ENCODE peak calls at places on chromosomes 7 and 10, in four cellular contexts. One of them, this sample, is unnamed. For H4K20me1, the result is how much of the 10 kb centered on the place peaks cover.

GRCh38 chr10:30114871-30115270 is 55.5 kb upstream of the JCAD start:
- DNase-seq in HCT116: no peak
- DNase-seq in neural progenitor cell: peak
- DNase-seq in GM23338: peak
- DNase-seq in this sample: peak

GRCh38 chr10:120423350-120424197 is 33.5 kb upstream of the PLPP4 start:
- DNase-seq in HCT116: peak
- DNase-seq in neural progenitor cell: peak
- DNase-seq in GM23338: peak
- DNase-seq in this sample: peak

GRCh38 chr7:74043523-74043951 is 15.6 kb downstream of the ELN start:
- DNase-seq in HCT116: no peak
- DNase-seq in neural progenitor cell: peak
- DNase-seq in GM23338: peak
- DNase-seq in this sample: no peak

GRCh38 chr10:4241724-4242345 is 456.8 kb upstream of the KLF6 start:
- DNase-seq in HCT116: no peak
- DNase-seq in neural progenitor cell: peak
- DNase-seq in GM23338: peak
- DNase-seq in this sample: peak

GRCh38 chr10:133058267-133059092 is 29.2 kb upstream of the ADGRA1 start:
- DNase-seq in HCT116: no peak
- DNase-seq in neural progenitor cell: no peak
- DNase-seq in GM23338: no peak
- DNase-seq in this sample: no peak

GRCh38 chr10:82212753-82213152 is 337.8 kb downstream of the NRG3 start:
- DNase-seq in HCT116: no peak
- DNase-seq in neural progenitor cell: no peak
- DNase-seq in GM23338: no peak
- DNase-seq in this sample: no peak

GRCh38 chr10:81903472-81903871 is 28.5 kb downstream of the NRG3 start:
- DNase-seq in HCT116: no peak
- DNase-seq in neural progenitor cell: no peak
- DNase-seq in GM23338: no peak
- DNase-seq in this sample: no peak

GRCh38 chr7:2873686-2874551 is 29.8 kb upstream of the GNA12 start:
- DNase-seq in HCT116: peak
- DNase-seq in neural progenitor cell: peak
- DNase-seq in GM23338: peak
- DNase-seq in this sample: peak

GRCh38 chr7:16739863-16740622 is 13.5 kb upstream of the TSPAN13 start:
- DNase-seq in HCT116: peak
- DNase-seq in neural progenitor cell: no peak
- DNase-seq in GM23338: no peak
- DNase-seq in this sample: peak

GRCh38 chr10:93867481-93867880 is 26.3 kb upstream of the SLC35G1 start:
- DNase-seq in HCT116: no peak
- DNase-seq in neural progenitor cell: no peak
- DNase-seq in GM23338: no peak
- DNase-seq in this sample: no peak

GRCh38 chr7:90582164-90582563 is 14.0 kb upstream of the CDK14 start:
- DNase-seq in HCT116: no peak
- DNase-seq in neural progenitor cell: no peak
- DNase-seq in GM23338: no peak
- DNase-seq in this sample: no peak

GRCh38 chr10:61841338-61841875 is 60.1 kb upstream of the ARID5B start:
- DNase-seq in HCT116: no peak
- DNase-seq in neural progenitor cell: no peak
- DNase-seq in GM23338: no peak
- DNase-seq in this sample: no peak

GRCh38 chr10:118735294-118735693 is 19.5 kb downstream of the CACUL1 start:
- DNase-seq in HCT116: no peak
- DNase-seq in neural progenitor cell: no peak
- DNase-seq in GM23338: peak
- DNase-seq in this sample: no peak
- H3K4me2 ChIP-seq in HCT116: no peak
- H3K4me2 ChIP-seq in neural progenitor cell: no peak
- H3K4me2 ChIP-seq in GM23338: no peak
- H3K4me2 ChIP-seq in this sample: no peak

GRCh38 chr7:45711161-45711490 is 137.0 kb downstream of the ADCY1 start:
- DNase-seq in HCT116: no peak
- DNase-seq in neural progenitor cell: no peak
- DNase-seq in GM23338: no peak
- DNase-seq in this sample: no peak

GRCh38 chr7:45713669-45714520 is 139.7 kb downstream of the ADCY1 start:
- DNase-seq in HCT116: no peak
- DNase-seq in neural progenitor cell: no peak
- DNase-seq in GM23338: no peak
- DNase-seq in this sample: no peak

GRCh38 chr7:45714521-45714820 is 140.3 kb downstream of the ADCY1 start:
- DNase-seq in HCT116: no peak
- DNase-seq in neural progenitor cell: no peak
- DNase-seq in GM23338: no peak
- DNase-seq in this sample: no peak

GRCh38 chr7:45712057-45712689 is 138.0 kb downstream of the ADCY1 start:
- DNase-seq in HCT116: no peak
- DNase-seq in neural progenitor cell: no peak
- DNase-seq in GM23338: no peak
- DNase-seq in this sample: no peak

DNA sequence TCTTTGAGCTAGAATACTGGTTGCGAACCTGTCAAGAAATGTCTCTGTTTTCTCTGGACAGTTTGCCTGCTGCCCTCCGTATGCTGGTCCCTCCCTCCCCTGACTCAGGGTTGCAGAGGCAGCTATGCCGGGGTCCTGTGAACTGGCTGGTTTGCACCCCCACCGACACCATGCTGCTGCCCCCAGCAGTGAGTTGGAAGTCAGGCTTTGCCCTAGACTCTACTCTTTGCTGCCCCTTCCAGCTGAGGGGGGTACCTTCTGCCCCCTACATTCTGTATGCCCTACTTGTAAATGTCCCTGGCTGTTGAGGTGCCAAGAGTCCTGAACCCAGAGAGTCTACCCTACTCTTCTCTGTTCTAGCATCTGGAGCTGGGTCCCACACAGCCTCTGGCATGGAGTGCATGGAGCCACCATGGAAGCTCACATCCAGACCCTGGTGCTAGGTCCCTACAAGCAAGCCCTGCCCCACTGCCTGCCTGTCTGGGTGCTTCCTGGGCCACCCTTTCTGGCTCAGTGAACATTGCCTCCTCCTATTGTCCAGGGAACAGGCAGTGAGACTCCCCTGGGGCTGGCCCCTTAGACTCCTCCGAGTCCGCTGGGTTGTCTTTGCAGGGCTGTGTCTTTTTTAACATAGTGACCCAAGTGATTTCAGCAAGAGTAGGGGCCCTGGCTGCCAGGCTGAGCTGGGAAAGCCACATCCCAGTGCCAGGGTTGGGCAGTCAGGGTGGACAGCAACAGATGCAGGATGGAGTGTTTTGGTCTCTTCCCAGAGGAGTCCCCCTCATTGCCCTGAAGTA is 138.9 kb downstream of the ADCY1 start:
- DNase-seq in HCT116: no peak
- DNase-seq in neural progenitor cell: no peak
- DNase-seq in GM23338: no peak
- DNase-seq in this sample: no peak
- H4K20me1 ChIP-seq in HCT116: under half
- H4K20me1 ChIP-seq in neural progenitor cell: under half
- H4K20me1 ChIP-seq in GM23338: under half
- H4K20me1 ChIP-seq in this sample: under half

DNA sequence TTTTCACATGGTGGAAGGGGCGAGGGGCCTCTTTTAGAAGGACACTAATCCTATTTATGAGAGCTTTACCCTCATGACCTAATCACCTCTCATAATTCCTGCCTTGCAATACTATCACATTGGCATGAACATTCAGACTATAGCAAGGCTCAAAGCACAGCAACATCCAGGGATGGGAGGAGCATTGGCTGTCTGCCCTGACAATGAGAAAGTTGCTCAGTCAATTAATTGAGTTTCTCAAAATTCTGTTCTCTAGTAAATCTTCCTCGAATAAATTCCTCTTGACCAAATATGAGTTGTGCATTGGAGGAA is 158.9 kb downstream of the ETV1 start:
- DNase-seq in HCT116: no peak
- DNase-seq in neural progenitor cell: no peak
- DNase-seq in GM23338: no peak
- DNase-seq in this sample: no peak
- H2AFZ ChIP-seq in HCT116: no peak
- H2AFZ ChIP-seq in neural progenitor cell: peak
- H2AFZ ChIP-seq in GM23338: no peak
- H2AFZ ChIP-seq in this sample: no peak

DNA sequence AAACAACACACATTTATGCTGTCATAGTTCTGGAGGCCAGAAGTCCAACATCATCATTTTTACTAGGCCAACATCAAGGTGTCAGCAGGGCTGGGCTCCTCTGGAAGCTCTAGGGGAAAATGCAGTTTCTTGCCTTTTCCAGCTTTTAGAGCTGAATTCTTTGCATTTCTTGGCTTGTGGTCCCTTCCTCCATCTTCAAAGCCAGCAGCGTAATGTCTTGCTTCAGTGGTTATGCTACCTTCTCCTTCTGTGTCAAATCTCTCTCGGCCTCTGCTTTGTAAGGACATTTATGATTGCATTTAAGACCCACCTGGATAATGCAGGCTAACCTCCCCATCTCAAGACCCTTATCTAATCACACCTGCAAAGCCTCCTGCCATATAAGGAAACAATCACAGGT is 66.5 kb upstream of the ANKRD1 start:
- DNase-seq in HCT116: no peak
- DNase-seq in neural progenitor cell: no peak
- DNase-seq in GM23338: no peak
- DNase-seq in this sample: no peak
- H3K4me2 ChIP-seq in HCT116: no peak
- H3K4me2 ChIP-seq in neural progenitor cell: no peak
- H3K4me2 ChIP-seq in GM23338: no peak
- H3K4me2 ChIP-seq in this sample: no peak

DNA sequence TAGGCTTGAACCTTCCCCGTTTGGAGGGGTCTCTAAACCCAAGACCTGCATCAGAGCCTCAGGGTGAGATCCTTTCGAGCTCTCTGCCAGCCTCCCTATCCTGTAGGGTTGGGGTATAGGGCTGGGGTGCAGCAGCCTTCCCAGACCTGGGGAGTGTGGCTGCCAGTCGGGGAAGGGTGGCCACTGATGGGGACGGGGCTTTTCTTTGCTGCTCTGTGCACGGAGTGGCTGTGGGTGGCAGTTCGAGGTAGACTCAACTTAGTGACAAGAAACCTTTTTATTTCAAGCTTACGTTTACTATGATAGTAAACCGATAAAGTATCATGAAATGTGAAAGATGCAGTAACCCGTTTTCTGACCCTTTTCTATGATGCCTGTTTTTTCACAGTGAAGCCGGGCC is 13.0 kb downstream of the ZNF316 start:
- DNase-seq in HCT116: no peak
- DNase-seq in neural progenitor cell: no peak
- DNase-seq in GM23338: no peak
- DNase-seq in this sample: no peak
- H4K20me1 ChIP-seq in HCT116: under half
- H4K20me1 ChIP-seq in neural progenitor cell: under half
- H4K20me1 ChIP-seq in GM23338: under half
- H4K20me1 ChIP-seq in this sample: under half

This sample was measured in fibroblast of lung.